ENCODE peak calls at places on chromosomes 7 and 10, in five cellular contexts. One of them, this sample, is unnamed.

GRCh38 chr10:91349381-91349780 is 60.8 kb upstream of the HECTD2 start:
- DNase-seq in pancreas: no peak
- DNase-seq in activated CD8-positive, alpha-beta T cell treated with anti-CD3 and anti-CD28 coated beads for 36 hours: no peak
- DNase-seq in GM10248: no peak
- DNase-seq in lower lobe of right lung: no peak
- DNase-seq in this sample: no peak

GRCh38 chr10:125162181-125162906 is 2.0 kb upstream of the CTBP2 start:
- DNase-seq in pancreas: peak; percentile 67
- DNase-seq in activated CD8-positive, alpha-beta T cell treated with anti-CD3 and anti-CD28 coated beads for 36 hours: no peak
- DNase-seq in GM10248: no peak
- DNase-seq in lower lobe of right lung: peak; percentile 55
- DNase-seq in this sample: no peak

GRCh38 chr10:132134541-132135397 is 52.0 kb upstream of the DPYSL4 start:
- DNase-seq in pancreas: peak; percentile 29
- DNase-seq in activated CD8-positive, alpha-beta T cell treated with anti-CD3 and anti-CD28 coated beads for 36 hours: no peak
- DNase-seq in GM10248: no peak
- DNase-seq in lower lobe of right lung: peak; percentile 24
- DNase-seq in this sample: peak; percentile 43

GRCh38 chr10:117946525-117947070 is 100.1 kb downstream of the RAB11FIP2 start:
- DNase-seq in pancreas: no peak
- DNase-seq in activated CD8-positive, alpha-beta T cell treated with anti-CD3 and anti-CD28 coated beads for 36 hours: no peak
- DNase-seq in GM10248: no peak
- DNase-seq in lower lobe of right lung: no peak
- DNase-seq in this sample: no peak

GRCh38 chr10:123759496-123760070 is 93.4 kb downstream of the GPR26 start:
- DNase-seq in pancreas: no peak
- DNase-seq in activated CD8-positive, alpha-beta T cell treated with anti-CD3 and anti-CD28 coated beads for 36 hours: no peak
- DNase-seq in GM10248: no peak
- DNase-seq in lower lobe of right lung: no peak
- DNase-seq in this sample: no peak

GRCh38 chr10:98610301-98610700 is 163.6 kb upstream of the HPS1 start:
- DNase-seq in pancreas: no peak
- DNase-seq in activated CD8-positive, alpha-beta T cell treated with anti-CD3 and anti-CD28 coated beads for 36 hours: no peak
- DNase-seq in GM10248: no peak
- DNase-seq in lower lobe of right lung: no peak
- DNase-seq in this sample: no peak

GRCh38 chr7:150402671-150403321 is 23.7 kb downstream of the ZNF775 start:
- DNase-seq in pancreas: peak; percentile 51
- DNase-seq in activated CD8-positive, alpha-beta T cell treated with anti-CD3 and anti-CD28 coated beads for 36 hours: no peak
- DNase-seq in GM10248: no peak
- DNase-seq in lower lobe of right lung: no peak
- DNase-seq in this sample: peak; percentile 56

GRCh38 chr10:3570855-3571266 is 214.1 kb downstream of the KLF6 start:
- DNase-seq in pancreas: no peak
- DNase-seq in activated CD8-positive, alpha-beta T cell treated with anti-CD3 and anti-CD28 coated beads for 36 hours: no peak
- DNase-seq in GM10248: no peak
- DNase-seq in lower lobe of right lung: no peak
- DNase-seq in this sample: no peak

GRCh38 chr10:124451227-124451807 is 1.5 kb upstream of the NKX1-2 start:
- DNase-seq in pancreas: no peak
- DNase-seq in activated CD8-positive, alpha-beta T cell treated with anti-CD3 and anti-CD28 coated beads for 36 hours: no peak
- DNase-seq in GM10248: no peak
- DNase-seq in lower lobe of right lung: no peak
- DNase-seq in this sample: no peak

GRCh38 chr7:93402944-93403343 is 170.8 kb downstream of the VPS50 start:
- DNase-seq in pancreas: no peak
- DNase-seq in activated CD8-positive, alpha-beta T cell treated with anti-CD3 and anti-CD28 coated beads for 36 hours: no peak
- DNase-seq in GM10248: no peak
- DNase-seq in lower lobe of right lung: no peak
- DNase-seq in this sample: no peak

GRCh38 chr7:14385074-14385473 is 395.6 kb upstream of the ETV1 start:
- DNase-seq in pancreas: no peak
- DNase-seq in activated CD8-positive, alpha-beta T cell treated with anti-CD3 and anti-CD28 coated beads for 36 hours: no peak
- DNase-seq in GM10248: no peak
- DNase-seq in lower lobe of right lung: no peak
- DNase-seq in this sample: no peak

GRCh38 chr7:80253237-80253636 is 118.6 kb downstream of the GNAI1 start:
- DNase-seq in pancreas: no peak
- DNase-seq in activated CD8-positive, alpha-beta T cell treated with anti-CD3 and anti-CD28 coated beads for 36 hours: no peak
- DNase-seq in GM10248: no peak
- DNase-seq in lower lobe of right lung: no peak
- DNase-seq in this sample: no peak

GRCh38 chr7:138961159-138961558 is 20.0 kb downstream of the KIAA1549 start:
- DNase-seq in pancreas: no peak
- DNase-seq in activated CD8-positive, alpha-beta T cell treated with anti-CD3 and anti-CD28 coated beads for 36 hours: no peak
- DNase-seq in GM10248: no peak
- DNase-seq in lower lobe of right lung: no peak
- DNase-seq in this sample: no peak

GRCh38 chr10:11595395-11595692 is 16.1 kb downstream of the USP6NL start:
- DNase-seq in pancreas: no peak
- DNase-seq in activated CD8-positive, alpha-beta T cell treated with anti-CD3 and anti-CD28 coated beads for 36 hours: no peak
- DNase-seq in GM10248: no peak
- DNase-seq in lower lobe of right lung: no peak
- DNase-seq in this sample: no peak

GRCh38 chr10:70197235-70197952 is 27.1 kb upstream of the SAR1A start:
- DNase-seq in pancreas: no peak
- DNase-seq in activated CD8-positive, alpha-beta T cell treated with anti-CD3 and anti-CD28 coated beads for 36 hours: peak; percentile 41
- DNase-seq in GM10248: no peak
- DNase-seq in lower lobe of right lung: no peak
- DNase-seq in this sample: no peak

GRCh38 chr10:14748471-14748870 is 26.2 kb downstream of the FAM107B start:
- DNase-seq in pancreas: no peak
- DNase-seq in activated CD8-positive, alpha-beta T cell treated with anti-CD3 and anti-CD28 coated beads for 36 hours: no peak
- DNase-seq in GM10248: no peak
- DNase-seq in lower lobe of right lung: no peak
- DNase-seq in this sample: no peak

GRCh38 chr7:130732980-130733865 is 784 bp downstream of the KLF14 start:
- DNase-seq in pancreas: peak; percentile 83
- DNase-seq in activated CD8-positive, alpha-beta T cell treated with anti-CD3 and anti-CD28 coated beads for 36 hours: peak; percentile 23
- DNase-seq in GM10248: peak; percentile 69
- DNase-seq in lower lobe of right lung: peak; percentile 50
- DNase-seq in this sample: peak; percentile 71

GRCh38 chr7:36637417-36637816 is 86.9 kb downstream of the AOAH start:
- DNase-seq in pancreas: no peak
- DNase-seq in activated CD8-positive, alpha-beta T cell treated with anti-CD3 and anti-CD28 coated beads for 36 hours: no peak
- DNase-seq in GM10248: no peak
- DNase-seq in lower lobe of right lung: no peak
- DNase-seq in this sample: no peak

GRCh38 chr7:107605223-107605815 is 25.3 kb downstream of the BCAP29 start:
- DNase-seq in pancreas: no peak
- DNase-seq in activated CD8-positive, alpha-beta T cell treated with anti-CD3 and anti-CD28 coated beads for 36 hours: no peak
- DNase-seq in GM10248: no peak
- DNase-seq in lower lobe of right lung: no peak
- DNase-seq in this sample: no peak

GRCh38 chr7:107610353-107610752 is 30.3 kb downstream of the BCAP29 start:
- DNase-seq in pancreas: no peak
- DNase-seq in activated CD8-positive, alpha-beta T cell treated with anti-CD3 and anti-CD28 coated beads for 36 hours: no peak
- DNase-seq in GM10248: no peak
- DNase-seq in lower lobe of right lung: no peak
- DNase-seq in this sample: no peak

GRCh38 chr7:107600816-107601215 is 20.8 kb downstream of the BCAP29 start:
- DNase-seq in pancreas: no peak
- DNase-seq in activated CD8-positive, alpha-beta T cell treated with anti-CD3 and anti-CD28 coated beads for 36 hours: no peak
- DNase-seq in GM10248: no peak
- DNase-seq in lower lobe of right lung: no peak
- DNase-seq in this sample: no peak

GRCh38 chr7:107609861-107610260 is 29.8 kb downstream of the BCAP29 start:
- DNase-seq in pancreas: no peak
- DNase-seq in activated CD8-positive, alpha-beta T cell treated with anti-CD3 and anti-CD28 coated beads for 36 hours: no peak
- DNase-seq in GM10248: no peak
- DNase-seq in lower lobe of right lung: no peak
- DNase-seq in this sample: no peak

GRCh38 chr7:107606303-107606702 is 26.3 kb downstream of the BCAP29 start:
- DNase-seq in pancreas: no peak
- DNase-seq in activated CD8-positive, alpha-beta T cell treated with anti-CD3 and anti-CD28 coated beads for 36 hours: no peak
- DNase-seq in GM10248: no peak
- DNase-seq in lower lobe of right lung: no peak
- DNase-seq in this sample: no peak
- TF ChIP-seq CTCF in pancreas: no peak
- TF ChIP-seq CTCF in activated CD8-positive, alpha-beta T cell treated with anti-CD3 and anti-CD28 coated beads for 36 hours: no peak
- TF ChIP-seq CTCF in GM10248: no peak
- TF ChIP-seq CTCF in lower lobe of right lung: no peak
- TF ChIP-seq CTCF in this sample: no peak

DNA sequence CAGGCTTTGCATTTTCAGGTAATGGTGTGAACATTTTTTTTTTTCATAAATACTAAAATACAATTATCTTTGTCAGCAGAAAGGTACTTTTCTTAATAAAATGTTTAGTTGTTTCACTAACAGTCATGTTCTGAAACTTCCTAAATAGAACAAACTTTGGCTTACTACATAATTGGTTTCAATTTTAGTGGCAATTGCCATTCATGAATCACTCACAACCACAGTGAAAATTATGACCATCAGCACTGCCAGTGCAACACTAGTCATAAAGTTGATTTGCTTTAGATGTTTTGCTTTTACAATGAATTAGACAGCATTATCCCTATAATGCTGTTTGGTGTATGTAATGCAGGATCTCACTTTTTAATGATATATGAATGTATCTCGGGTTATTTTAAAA is 297.6 kb upstream of the PLXDC2 start:
- DNase-seq in pancreas: no peak
- DNase-seq in activated CD8-positive, alpha-beta T cell treated with anti-CD3 and anti-CD28 coated beads for 36 hours: no peak
- DNase-seq in GM10248: no peak
- DNase-seq in lower lobe of right lung: no peak
- DNase-seq in this sample: no peak
- TF ChIP-seq CTCF in pancreas: no peak
- TF ChIP-seq CTCF in activated CD8-positive, alpha-beta T cell treated with anti-CD3 and anti-CD28 coated beads for 36 hours: no peak
- TF ChIP-seq CTCF in GM10248: no peak
- TF ChIP-seq CTCF in lower lobe of right lung: no peak
- TF ChIP-seq CTCF in this sample: no peak

DNA sequence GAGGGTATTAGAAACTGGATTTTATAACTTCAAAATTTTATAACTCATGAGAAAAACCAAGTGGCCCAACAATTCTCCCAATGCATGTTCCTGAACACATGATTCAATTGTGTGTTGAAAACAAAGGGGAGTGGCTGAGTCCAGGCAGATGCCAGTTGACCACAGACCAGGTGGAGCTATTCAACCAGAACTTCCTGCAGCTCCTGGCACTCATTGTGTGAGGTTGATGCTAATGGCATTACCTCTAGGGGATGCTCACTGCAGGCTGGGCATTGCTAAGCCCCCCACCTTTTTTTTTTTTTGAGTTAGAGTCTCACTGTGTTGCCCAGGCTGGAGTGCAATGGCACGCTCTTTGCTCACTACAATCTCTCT is 20.3 kb downstream of the MYOF start:
- DNase-seq in pancreas: no peak
- DNase-seq in activated CD8-positive, alpha-beta T cell treated with anti-CD3 and anti-CD28 coated beads for 36 hours: no peak
- DNase-seq in GM10248: no peak
- DNase-seq in lower lobe of right lung: no peak
- DNase-seq in this sample: no peak
- TF ChIP-seq CTCF in pancreas: no peak
- TF ChIP-seq CTCF in activated CD8-positive, alpha-beta T cell treated with anti-CD3 and anti-CD28 coated beads for 36 hours: no peak
- TF ChIP-seq CTCF in GM10248: no peak
- TF ChIP-seq CTCF in lower lobe of right lung: no peak
- TF ChIP-seq CTCF in this sample: no peak

GRCh38 chr10:80460399-80461207 is 6.5 kb downstream of the TSPAN14 start:
- DNase-seq in pancreas: peak; percentile 93
- DNase-seq in activated CD8-positive, alpha-beta T cell treated with anti-CD3 and anti-CD28 coated beads for 36 hours: no peak
- DNase-seq in GM10248: no peak
- DNase-seq in lower lobe of right lung: peak; percentile 82
- DNase-seq in this sample: peak; percentile 89

GRCh38 chr10:80458263-80458625 is 4.1 kb downstream of the TSPAN14 start:
- DNase-seq in pancreas: no peak
- DNase-seq in activated CD8-positive, alpha-beta T cell treated with anti-CD3 and anti-CD28 coated beads for 36 hours: peak; percentile 19
- DNase-seq in GM10248: no peak
- DNase-seq in lower lobe of right lung: no peak
- DNase-seq in this sample: peak; percentile 25

GRCh38 chr10:80458638-80459037 is 4.5 kb downstream of the TSPAN14 start:
- DNase-seq in pancreas: no peak
- DNase-seq in activated CD8-positive, alpha-beta T cell treated with anti-CD3 and anti-CD28 coated beads for 36 hours: no peak
- DNase-seq in GM10248: no peak
- DNase-seq in lower lobe of right lung: no peak
- DNase-seq in this sample: no peak

GRCh38 chr10:80457554-80458262 is 3.6 kb downstream of the TSPAN14 start:
- DNase-seq in pancreas: no peak
- DNase-seq in activated CD8-positive, alpha-beta T cell treated with anti-CD3 and anti-CD28 coated beads for 36 hours: no peak
- DNase-seq in GM10248: no peak
- DNase-seq in lower lobe of right lung: no peak
- DNase-seq in this sample: peak; percentile 63

DNA sequence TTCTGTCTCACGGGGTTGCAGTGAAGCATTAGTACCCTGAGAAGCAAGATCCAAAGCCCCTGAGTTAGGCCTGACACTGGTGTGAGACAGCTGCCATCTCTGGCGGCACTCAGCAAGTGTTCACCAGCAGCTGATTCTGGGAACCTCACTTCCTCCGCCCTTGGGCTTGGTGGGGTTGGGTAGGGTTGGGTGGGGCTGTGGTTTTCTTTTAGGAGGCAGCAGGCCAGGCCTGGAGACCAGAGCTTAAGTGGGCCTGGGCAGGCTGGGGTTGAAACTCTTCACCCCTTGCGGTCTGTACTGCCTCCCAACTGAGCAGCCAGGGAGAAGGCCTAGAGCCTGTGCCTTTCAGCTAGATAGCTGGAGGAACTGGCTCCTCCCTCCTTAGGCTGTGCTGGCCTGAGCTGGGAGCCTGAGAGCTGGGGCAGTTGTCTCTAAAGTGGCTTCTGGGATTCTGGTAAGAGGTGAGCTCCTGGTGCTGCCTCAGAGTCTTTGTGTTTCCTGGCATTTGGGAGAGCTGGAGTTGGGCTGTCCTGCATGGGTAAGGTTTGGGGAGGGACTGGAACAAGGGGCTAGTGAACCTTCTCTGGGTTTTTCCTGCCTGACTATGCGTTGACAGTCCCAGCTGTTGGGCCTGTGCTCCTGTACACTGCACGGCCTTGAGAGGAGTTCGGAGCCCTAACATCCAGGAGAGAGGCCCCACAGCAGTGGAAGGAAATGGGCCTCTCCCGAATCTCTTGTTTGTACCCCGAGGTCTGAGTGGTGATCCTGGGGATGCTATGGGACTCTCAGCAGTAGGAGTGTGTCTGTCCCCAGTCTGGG is 5.1 kb downstream of the TSPAN14 start:
- DNase-seq in pancreas: no peak
- DNase-seq in activated CD8-positive, alpha-beta T cell treated with anti-CD3 and anti-CD28 coated beads for 36 hours: peak; percentile 90
- DNase-seq in GM10248: peak; percentile 73
- DNase-seq in lower lobe of right lung: peak; percentile 90
- DNase-seq in this sample: peak; percentile 82
- TF ChIP-seq CTCF in pancreas: no peak
- TF ChIP-seq CTCF in activated CD8-positive, alpha-beta T cell treated with anti-CD3 and anti-CD28 coated beads for 36 hours: no peak
- TF ChIP-seq CTCF in GM10248: no peak
- TF ChIP-seq CTCF in lower lobe of right lung: no peak
- TF ChIP-seq CTCF in this sample: no peak

This sample was measured in kidney.